ENCODE peak calls at places on chromosomes 16 and 17, in ten cellular contexts. One of them, this sample, is unnamed.
A peak's percentile ranks its signal among the peaks of the same experiment; 100 is the strongest.

GRCh38 chr16:12674524-12674923 is 129.2 kb downstream of the CPPED1 start:
- DNase-seq in posterior cingulate gyrus: no peak
- DNase-seq in iPS DF 6.9: no peak
- DNase-seq in kidney glomerular epithelial cell: no peak
- DNase-seq in upper lobe of right lung: no peak
- DNase-seq in heart left ventricle: no peak
- DNase-seq in GM23248: no peak
- DNase-seq in brain pericyte: no peak
- DNase-seq in GM03348: no peak
- DNase-seq in iris pigment epithelial cell: no peak
- DNase-seq in this sample: no peak

GRCh38 chr17:62098623-62099231 is 33.6 kb upstream of the MED13 start:
- DNase-seq in posterior cingulate gyrus: no peak
- DNase-seq in iPS DF 6.9: no peak
- DNase-seq in kidney glomerular epithelial cell: no peak
- DNase-seq in upper lobe of right lung: no peak
- DNase-seq in heart left ventricle: no peak
- DNase-seq in GM23248: no peak
- DNase-seq in brain pericyte: no peak
- DNase-seq in GM03348: no peak
- DNase-seq in iris pigment epithelial cell: no peak
- DNase-seq in this sample: no peak

GRCh38 chr17:15651001-15651582 is 31.6 kb upstream of the FBXW10B start:
- DNase-seq in posterior cingulate gyrus: no peak
- DNase-seq in iPS DF 6.9: no peak
- DNase-seq in kidney glomerular epithelial cell: no peak
- DNase-seq in upper lobe of right lung: no peak
- DNase-seq in heart left ventricle: no peak
- DNase-seq in GM23248: peak; percentile 34
- DNase-seq in brain pericyte: no peak
- DNase-seq in GM03348: no peak
- DNase-seq in iris pigment epithelial cell: no peak
- DNase-seq in this sample: no peak

GRCh38 chr17:49969134-49969759 is at the start of gene DLX4:
- DNase-seq in posterior cingulate gyrus: no peak
- DNase-seq in iPS DF 6.9: no peak
- DNase-seq in kidney glomerular epithelial cell: no peak
- DNase-seq in upper lobe of right lung: no peak
- DNase-seq in heart left ventricle: no peak
- DNase-seq in GM23248: peak; percentile 69
- DNase-seq in brain pericyte: no peak
- DNase-seq in GM03348: peak; percentile 48
- DNase-seq in iris pigment epithelial cell: no peak
- DNase-seq in this sample: no peak

GRCh38 chr17:82241926-82242697 is 13.3 kb downstream of the SLC16A3 start:
- DNase-seq in posterior cingulate gyrus: no peak
- DNase-seq in iPS DF 6.9: no peak
- DNase-seq in kidney glomerular epithelial cell: no peak
- DNase-seq in upper lobe of right lung: no peak
- DNase-seq in heart left ventricle: peak; percentile 62
- DNase-seq in GM23248: no peak
- DNase-seq in brain pericyte: no peak
- DNase-seq in GM03348: peak; percentile 52
- DNase-seq in iris pigment epithelial cell: no peak
- DNase-seq in this sample: no peak

GRCh38 chr17:62688398-62689140 is 61.1 kb downstream of the MRC2 start:
- DNase-seq in posterior cingulate gyrus: no peak
- DNase-seq in iPS DF 6.9: no peak
- DNase-seq in kidney glomerular epithelial cell: no peak
- DNase-seq in upper lobe of right lung: no peak
- DNase-seq in heart left ventricle: no peak
- DNase-seq in GM23248: no peak
- DNase-seq in brain pericyte: no peak
- DNase-seq in GM03348: no peak
- DNase-seq in iris pigment epithelial cell: no peak
- DNase-seq in this sample: no peak

GRCh38 chr17:13596241-13596941 is 5.3 kb downstream of the HS3ST3A1 start:
- DNase-seq in posterior cingulate gyrus: no peak
- DNase-seq in iPS DF 6.9: no peak
- DNase-seq in kidney glomerular epithelial cell: no peak
- DNase-seq in upper lobe of right lung: no peak
- DNase-seq in heart left ventricle: no peak
- DNase-seq in GM23248: no peak
- DNase-seq in brain pericyte: no peak
- DNase-seq in GM03348: no peak
- DNase-seq in iris pigment epithelial cell: no peak
- DNase-seq in this sample: no peak

GRCh38 chr16:1887711-1888354 is 15.9 kb upstream of the MEIOB start:
- DNase-seq in posterior cingulate gyrus: no peak
- DNase-seq in iPS DF 6.9: no peak
- DNase-seq in kidney glomerular epithelial cell: no peak
- DNase-seq in upper lobe of right lung: no peak
- DNase-seq in heart left ventricle: no peak
- DNase-seq in GM23248: no peak
- DNase-seq in brain pericyte: no peak
- DNase-seq in GM03348: no peak
- DNase-seq in iris pigment epithelial cell: no peak
- DNase-seq in this sample: no peak

GRCh38 chr16:56758930-56759329 is 29.0 kb downstream of the NUP93 start:
- DNase-seq in posterior cingulate gyrus: no peak
- DNase-seq in iPS DF 6.9: no peak
- DNase-seq in kidney glomerular epithelial cell: no peak
- DNase-seq in upper lobe of right lung: no peak
- DNase-seq in heart left ventricle: no peak
- DNase-seq in GM23248: no peak
- DNase-seq in brain pericyte: no peak
- DNase-seq in GM03348: no peak
- DNase-seq in iris pigment epithelial cell: no peak
- DNase-seq in this sample: no peak

GRCh38 chr17:42683407-42684031 is 1.2 kb downstream of the CNTNAP1 start:
- DNase-seq in posterior cingulate gyrus: peak; percentile 77
- DNase-seq in iPS DF 6.9: no peak
- DNase-seq in kidney glomerular epithelial cell: no peak
- DNase-seq in upper lobe of right lung: peak; percentile 78
- DNase-seq in heart left ventricle: peak; percentile 57
- DNase-seq in GM23248: no peak
- DNase-seq in brain pericyte: no peak
- DNase-seq in GM03348: no peak
- DNase-seq in iris pigment epithelial cell: peak; percentile 33
- DNase-seq in this sample: no peak

GRCh38 chr17:77508047-77508715 is 367.4 kb downstream of the SEC14L1 start:
- DNase-seq in posterior cingulate gyrus: no peak
- DNase-seq in iPS DF 6.9: no peak
- DNase-seq in kidney glomerular epithelial cell: no peak
- DNase-seq in upper lobe of right lung: peak; percentile 22
- DNase-seq in heart left ventricle: no peak
- DNase-seq in GM23248: no peak
- DNase-seq in brain pericyte: no peak
- DNase-seq in GM03348: no peak
- DNase-seq in iris pigment epithelial cell: peak; percentile 17
- DNase-seq in this sample: no peak

GRCh38 chr17:27241346-27241946 is 52.5 kb upstream of the WSB1 start:
- DNase-seq in posterior cingulate gyrus: no peak
- DNase-seq in iPS DF 6.9: no peak
- DNase-seq in kidney glomerular epithelial cell: no peak
- DNase-seq in upper lobe of right lung: no peak
- DNase-seq in heart left ventricle: no peak
- DNase-seq in GM23248: peak; percentile 74
- DNase-seq in brain pericyte: no peak
- DNase-seq in GM03348: no peak
- DNase-seq in iris pigment epithelial cell: peak; percentile 59
- DNase-seq in this sample: peak; percentile 70

GRCh38 chr17:66644311-66644710 is 190.6 kb upstream of the CACNG5 start:
- DNase-seq in posterior cingulate gyrus: no peak
- DNase-seq in iPS DF 6.9: no peak
- DNase-seq in kidney glomerular epithelial cell: peak; percentile 50
- DNase-seq in upper lobe of right lung: no peak
- DNase-seq in heart left ventricle: no peak
- DNase-seq in GM23248: no peak
- DNase-seq in brain pericyte: no peak
- DNase-seq in GM03348: no peak
- DNase-seq in iris pigment epithelial cell: peak; percentile 50
- DNase-seq in this sample: no peak

GRCh38 chr16:69311533-69312388 is 611 bp downstream of the VPS4A start:
- DNase-seq in posterior cingulate gyrus: no peak
- DNase-seq in iPS DF 6.9: no peak
- DNase-seq in kidney glomerular epithelial cell: peak; percentile 18
- DNase-seq in upper lobe of right lung: peak; percentile 82
- DNase-seq in heart left ventricle: peak; percentile 46
- DNase-seq in GM23248: peak; percentile 71
- DNase-seq in brain pericyte: no peak
- DNase-seq in GM03348: peak; percentile 65
- DNase-seq in iris pigment epithelial cell: peak; percentile 36
- DNase-seq in this sample: no peak

GRCh38 chr17:72640415-72641165 is 451.9 kb downstream of the SLC39A11 start:
- DNase-seq in posterior cingulate gyrus: no peak
- DNase-seq in iPS DF 6.9: no peak
- DNase-seq in kidney glomerular epithelial cell: no peak
- DNase-seq in upper lobe of right lung: peak; percentile 81
- DNase-seq in heart left ventricle: no peak
- DNase-seq in GM23248: no peak
- DNase-seq in brain pericyte: no peak
- DNase-seq in GM03348: no peak
- DNase-seq in iris pigment epithelial cell: no peak
- DNase-seq in this sample: no peak

GRCh38 chr17:68600881-68601564 is at the start of gene FAM20A:
- DNase-seq in posterior cingulate gyrus: peak; percentile 53
- DNase-seq in iPS DF 6.9: no peak
- DNase-seq in kidney glomerular epithelial cell: no peak
- DNase-seq in upper lobe of right lung: peak; percentile 91
- DNase-seq in heart left ventricle: peak; percentile 62
- DNase-seq in GM23248: peak; percentile 69
- DNase-seq in brain pericyte: no peak
- DNase-seq in GM03348: peak; percentile 62
- DNase-seq in iris pigment epithelial cell: no peak
- DNase-seq in this sample: no peak

GRCh38 chr17:81976332-81977210 is 858 bp upstream of the ASPSCR1 start:
- DNase-seq in posterior cingulate gyrus: no peak
- DNase-seq in iPS DF 6.9: no peak
- DNase-seq in kidney glomerular epithelial cell: no peak
- DNase-seq in upper lobe of right lung: peak; percentile 86
- DNase-seq in heart left ventricle: no peak
- DNase-seq in GM23248: peak; percentile 27
- DNase-seq in brain pericyte: no peak
- DNase-seq in GM03348: no peak
- DNase-seq in iris pigment epithelial cell: no peak
- DNase-seq in this sample: no peak

GRCh38 chr17:45886852-45887251 is 7.5 kb upstream of the MAPT start:
- DNase-seq in posterior cingulate gyrus: no peak
- DNase-seq in iPS DF 6.9: no peak
- DNase-seq in kidney glomerular epithelial cell: no peak
- DNase-seq in upper lobe of right lung: no peak
- DNase-seq in heart left ventricle: no peak
- DNase-seq in GM23248: no peak
- DNase-seq in brain pericyte: no peak
- DNase-seq in GM03348: no peak
- DNase-seq in iris pigment epithelial cell: no peak
- DNase-seq in this sample: no peak

This sample was measured in smooth muscle cell of the brain vasculature.